ENCODE peak calls at places on chromosomes 12 and 14, in nine cellular contexts. J is breast epithelium, A is type B pancreatic cell, I is BE2C, B is cardiac muscle cell, O is progenitor cell of endocrine pancreas, T is lower leg skin, C is tibial nerve, Q is IMR-90. W is an unnamed sample.

GRCh38 chr12:109331546-109331945 is 16.2 kb upstream of the MYO1H start:
- DNase-seq in O (no peak), I (peak), B (no peak), Q (no peak), A (no peak), C (no peak), J (no peak), T (no peak), W (no peak)

GRCh38 chr12:79375050-79375449 is 315.7 kb downstream of the PAWR start:
- DNase-seq in I (no peak), A (no peak), C (no peak), T (no peak), J (no peak), B (no peak), Q (no peak), O (no peak), W (no peak)

GRCh38 chr14:61585598-61586538 is 109.4 kb upstream of the HIF1A start:
- DNase-seq in B (no peak), A (no peak), Q (peak), C (peak), I (peak), T (peak), J (no peak), O (no peak), W (no peak)

GRCh38 chr14:51070732-51071131 is 24.2 kb downstream of the TRIM9 start:
- DNase-seq in J (no peak), C (no peak), I (no peak), T (no peak), O (no peak), A (no peak), Q (peak), B (no peak), W (no peak)

GRCh38 chr14:22882529-22883190 is 362 bp upstream of the REM2 start:
- DNase-seq in A (no peak), J (peak), C (no peak), I (no peak), B (peak), O (peak), T (no peak), Q (peak), W (no peak)

GRCh38 chr14:100764716-100765115 is 38.0 kb downstream of the DLK1 start:
- DNase-seq in A (no peak), Q (no peak), C (no peak), B (no peak), I (no peak), J (no peak), O (no peak), T (peak), W (no peak)

GRCh38 chr12:108821407-108822397 is 35.7 kb downstream of the SSH1 start:
- DNase-seq in A (no peak), O (no peak), B (no peak), T (no peak), I (no peak), Q (peak), J (no peak), C (no peak), W (no peak)

GRCh38 chr12:1814266-1814665 is 6.1 kb upstream of the LRTM2 start:
- DNase-seq in I (no peak), J (no peak), C (no peak), Q (no peak), T (no peak), O (no peak), B (no peak), A (no peak), W (no peak)

GRCh38 chr12:92533280-92533890 is 169.4 kb upstream of the PLEKHG7 start:
- DNase-seq in J (no peak), B (no peak), C (no peak), O (no peak), A (no peak), Q (no peak), I (no peak), T (no peak), W (no peak)

GRCh38 chr14:38616959-38617358 is 361.1 kb upstream of the CLEC14A start:
- DNase-seq in Q (peak), A (no peak), B (no peak), T (no peak), J (no peak), O (no peak), C (no peak), I (peak), W (no peak)

GRCh38 chr12:109014984-109015765 is 5.7 kb downstream of the SVOP start:
- DNase-seq in O (no peak), J (no peak), A (no peak), T (peak), B (no peak), I (no peak), C (no peak), Q (no peak), W (peak)

DNA sequence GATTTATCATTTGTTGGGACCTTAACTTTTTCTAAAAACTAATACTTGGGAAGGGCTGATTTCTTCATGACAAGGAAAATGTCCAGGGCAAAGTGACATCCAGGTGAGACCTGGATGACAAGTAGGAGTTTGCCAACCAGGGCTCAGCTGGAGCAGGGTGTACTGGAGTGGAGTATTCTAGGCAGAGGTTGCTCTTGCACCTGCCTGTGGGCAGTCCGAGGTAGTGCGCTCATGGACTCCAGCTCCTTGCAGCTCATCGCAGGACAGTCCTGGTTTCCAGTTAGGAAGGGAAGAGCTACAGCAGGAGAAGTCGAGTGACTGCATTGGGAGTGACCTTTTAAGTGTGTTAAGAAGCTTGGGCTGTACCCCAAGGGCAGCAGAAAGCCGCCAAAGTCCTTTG is 175.9 kb downstream of the PELI2 start:
- DNase-seq in T (no peak), B (peak), C (no peak), Q (no peak), I (peak), O (no peak), A (no peak), J (no peak), W (no peak)
- TF ChIP-seq CTCF in T (no peak), B (peak), C (no peak), Q (peak), I (peak), O (no peak), A (peak), J (no peak), W (no peak)

DNA sequence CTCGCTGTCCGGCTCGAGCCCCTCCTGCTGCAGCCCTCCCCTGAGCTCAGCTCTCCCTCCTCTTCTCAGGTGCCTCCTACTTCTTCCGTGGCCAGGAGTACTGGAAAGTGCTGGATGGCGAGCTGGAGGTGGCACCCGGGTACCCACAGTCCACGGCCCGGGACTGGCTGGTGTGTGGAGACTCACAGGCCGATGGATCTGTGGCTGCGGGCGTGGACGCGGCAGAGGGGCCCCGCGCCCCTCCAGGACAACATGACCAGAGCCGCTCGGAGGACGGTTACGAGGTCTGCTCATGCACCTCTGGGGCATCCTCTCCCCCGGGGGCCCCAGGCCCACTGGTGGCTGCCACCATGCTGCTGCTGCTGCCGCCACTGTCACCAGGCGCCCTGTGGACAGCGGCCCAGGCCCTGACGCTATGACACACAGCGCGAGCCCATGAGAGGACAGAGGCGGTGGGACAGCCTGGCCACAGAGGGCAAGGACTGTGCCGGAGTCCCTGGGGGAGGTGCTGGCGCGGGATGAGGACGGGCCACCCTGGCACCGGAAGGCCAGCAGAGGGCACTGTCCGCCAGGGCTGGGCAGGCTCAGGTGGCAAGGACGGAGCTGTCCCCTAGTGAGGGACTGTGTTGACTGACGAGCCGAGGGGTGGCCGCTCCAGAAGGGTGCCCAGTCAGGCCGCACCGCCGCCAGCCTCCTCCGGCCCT is 22.8 kb downstream of the MMP17 start:
- DNase-seq in J (no peak), A (no peak), I (no peak), C (no peak), Q (no peak), O (no peak), B (no peak), T (no peak), W (no peak)
- TF ChIP-seq CTCF in J (peak), A (peak), I (no peak), C (peak), Q (peak), O (peak), B (no peak), T (no peak), W (peak)

GRCh38 chr12:106345739-106346138 is 11.8 kb upstream of the POLR3B start:
- DNase-seq in O (no peak), A (no peak), B (peak), T (no peak), J (no peak), I (peak), C (no peak), Q (peak), W (no peak)
- TF ChIP-seq CTCF in O (peak), A (peak), B (peak), T (no peak), J (peak), I (peak), C (peak), Q (peak), W (peak)

DNA sequence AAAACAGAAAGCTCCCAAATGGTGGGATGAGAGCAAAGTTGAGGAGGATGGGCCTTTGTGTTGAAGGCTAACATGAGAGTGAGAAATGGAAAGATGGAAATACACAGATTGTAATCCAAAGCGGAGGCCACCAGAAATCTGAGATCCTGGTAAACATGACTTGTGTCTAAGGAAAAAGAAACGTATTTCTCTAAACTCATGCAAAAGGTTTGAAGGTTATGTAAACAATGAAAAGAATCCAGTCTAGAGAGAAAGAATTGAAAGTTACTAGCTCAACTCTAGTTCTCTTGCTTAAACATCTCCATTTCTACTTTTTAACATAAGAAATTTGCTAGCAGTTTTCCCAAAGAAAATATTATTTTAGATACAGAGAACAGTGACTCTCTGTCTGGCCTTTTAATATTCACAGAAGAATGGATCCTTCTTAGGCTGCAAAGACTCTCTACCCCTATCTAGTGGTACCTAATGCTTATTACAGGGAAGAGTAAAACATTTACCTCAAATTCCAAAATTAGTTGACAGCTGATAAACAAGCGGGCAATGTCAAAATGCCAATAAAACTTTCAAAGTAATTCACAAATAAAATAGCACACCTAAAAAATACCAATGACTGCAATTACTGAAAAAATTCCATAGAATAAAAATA is 75.8 kb upstream of the SOX5 start:
- DNase-seq in Q (peak), I (no peak), T (no peak), A (no peak), C (no peak), O (no peak), J (no peak), B (no peak), W (no peak)
- TF ChIP-seq CTCF in Q (peak), I (peak), T (no peak), A (peak), C (no peak), O (peak), J (no peak), B (peak), W (peak)

DNA sequence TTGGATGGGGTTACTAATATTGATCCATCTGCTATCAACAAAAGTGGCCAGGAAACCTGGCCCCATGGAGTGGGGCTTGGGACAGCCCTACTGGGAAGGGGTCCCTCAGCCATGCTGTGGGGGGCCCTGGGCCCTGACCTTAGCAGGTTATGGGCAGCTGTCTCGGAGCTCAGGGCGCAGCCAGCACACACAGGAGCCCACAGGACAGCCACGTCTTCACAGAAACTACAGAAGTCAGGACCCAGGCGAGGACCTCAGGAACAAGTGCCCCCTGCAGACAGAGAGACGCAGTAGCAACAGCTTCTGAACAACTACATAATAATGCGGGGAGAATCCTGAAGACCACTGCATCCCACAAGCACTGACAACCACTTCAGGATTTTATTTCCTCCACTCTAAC is 11.9 kb upstream of the FKBP11 start:
- DNase-seq in J (no peak), B (no peak), A (no peak), O (no peak), T (no peak), C (no peak), I (peak), Q (no peak), W (no peak)
- TF ChIP-seq CTCF in J (no peak), B (peak), A (no peak), O (peak), T (no peak), C (no peak), I (peak), Q (no peak), W (no peak)

DNA sequence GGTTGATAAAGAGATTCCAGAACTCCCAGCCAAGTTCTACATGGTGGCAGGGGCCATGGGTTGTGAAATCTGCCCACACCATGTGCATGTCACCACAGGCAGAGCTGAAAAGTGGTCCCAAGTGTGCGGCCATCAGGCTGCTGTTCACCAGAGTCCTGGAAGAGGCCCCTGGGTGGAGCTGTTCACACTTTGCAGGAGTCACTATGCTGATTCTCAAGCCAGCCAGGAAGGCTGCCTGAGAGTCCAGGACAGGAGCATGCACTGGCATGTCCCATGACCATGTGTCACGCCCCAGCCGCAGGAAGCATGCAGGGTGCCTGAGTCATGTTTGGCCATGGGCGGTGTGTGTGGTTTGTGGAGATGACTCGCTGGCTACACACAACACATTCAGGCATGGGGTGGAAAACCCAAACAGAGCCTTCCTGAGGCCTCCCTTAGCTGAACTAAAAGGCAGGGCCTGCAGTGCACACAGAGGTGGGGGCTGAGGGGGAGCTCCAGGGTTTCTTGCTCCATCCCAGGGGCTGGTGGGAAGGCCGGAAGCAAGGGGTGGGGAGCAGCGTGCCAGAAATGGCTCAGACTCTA is 19.5 kb downstream of the ABCB9 start:
- DNase-seq in O (no peak), I (peak), Q (peak), J (peak), C (peak), T (peak), B (peak), A (no peak), W (peak)
- TF ChIP-seq CTCF in O (no peak), I (peak), Q (peak), J (no peak), C (peak), T (no peak), B (peak), A (peak), W (peak)

W was measured in osteocyte.